ENCODE peak calls at places on chromosomes 16 and 17, in six cellular contexts. J is AG08396; X is foreskin keratinocyte; Q is effector CD4-positive, alpha-beta T cell; R is mucosa of gallbladder; D is stimulated activated CD4-positive, alpha-beta T cell treated with anti-CD3 and anti-CD28 coated beads, Interleukin-1b, Interleukin-23, amount 100 ng/mL, for 1 hour. Y is an unnamed sample.

GRCh38 chr16:54526916-54527315 is 240.3 kb upstream of the IRX3 start:
- DNase-seq in J (no peak), R (no peak), D (no peak), X (peak), Q (no peak), Y (no peak)

GRCh38 chr16:69924777-69925191 is 26.4 kb upstream of the CLEC18A start:
- DNase-seq in X (peak), Q (no peak), R (peak), J (peak), D (no peak), Y (no peak)

GRCh38 chr17:66750756-66751543 is 84.0 kb upstream of the CACNG5 start:
- DNase-seq in X (no peak), R (no peak), J (no peak), Q (no peak), D (no peak), Y (no peak)

GRCh38 chr17:47276868-47277267 is 23.2 kb downstream of the ITGB3 start:
- DNase-seq in D (no peak), X (peak), Q (no peak), J (peak), R (peak), Y (no peak)

GRCh38 chr16:29848420-29849297 is 14.4 kb downstream of the CDIPT start:
- DNase-seq in X (peak), Q (peak), J (peak), R (peak), D (peak), Y (peak)

GRCh38 chr17:10792156-10792555 is 11.7 kb downstream of the TMEM238L start:
- DNase-seq in X (peak), R (no peak), D (no peak), Q (no peak), J (no peak), Y (no peak)

GRCh38 chr17:8048236-8048635 is 9.4 kb downstream of the ALOX15B start:
- DNase-seq in R (no peak), X (no peak), D (no peak), J (no peak), Q (no peak), Y (no peak)

GRCh38 chr17:77356109-77356689 is 215.4 kb downstream of the SEC14L1 start:
- DNase-seq in D (no peak), J (peak), Q (no peak), X (peak), R (peak), Y (no peak)

GRCh38 chr17:17228521-17229279 is 8.3 kb downstream of the FLCN start:
- DNase-seq in Q (no peak), X (no peak), D (no peak), R (no peak), J (no peak), Y (no peak)

GRCh38 chr17:76385892-76386786 is 1.7 kb downstream of the SPHK1 start:
- DNase-seq in D (peak), Q (peak), X (peak), R (peak), J (peak), Y (peak)

GRCh38 chr17:29590261-29590978 is 972 bp upstream of the GIT1 start:
- DNase-seq in D (no peak), Q (no peak), X (peak), R (no peak), J (peak), Y (no peak)

GRCh38 chr17:48162946-48163506 is 55.5 kb downstream of the SNX11 start:
- DNase-seq in X (no peak), D (no peak), J (no peak), R (peak), Q (no peak), Y (no peak)

GRCh38 chr16:57591086-57591869 is 37.2 kb upstream of the ADGRG1 start:
- DNase-seq in D (no peak), Q (peak), X (peak), R (peak), J (peak), Y (peak)

GRCh38 chr17:31650756-31651520 is 208.1 kb downstream of the COPRS start:
- DNase-seq in J (no peak), X (no peak), D (no peak), Q (no peak), R (no peak), Y (no peak)

GRCh38 chr17:31327534-31328526 is 6.4 kb upstream of the EVI2A start:
- DNase-seq in D (no peak), X (peak), J (peak), Q (no peak), R (no peak), Y (no peak)

GRCh38 chr17:80836971-80837481 is 154.6 kb upstream of the CHMP6 start:
- DNase-seq in J (no peak), D (no peak), X (no peak), Q (no peak), R (no peak), Y (no peak)

GRCh38 chr17:39036009-39036408 is 68.8 kb upstream of the FBXO47 start:
- DNase-seq in Q (no peak), J (no peak), D (no peak), X (peak), R (no peak), Y (no peak)

GRCh38 chr17:71902931-71903506 is 217.8 kb upstream of the SOX9 start:
- DNase-seq in D (no peak), X (peak), R (no peak), Q (no peak), J (peak), Y (no peak)

GRCh38 chr17:63039899-63040602 is 74.0 kb downstream of the TANC2 start:
- DNase-seq in R (no peak), Q (no peak), D (no peak), J (peak), X (peak), Y (no peak)

GRCh38 chr16:4664538-4665418 is 28.6 kb upstream of the NUDT16L1 start:
- DNase-seq in R (peak), Q (peak), X (peak), J (no peak), D (peak), Y (peak)

GRCh38 chr17:74631468-74632195 is 8.1 kb upstream of the CD300E start:
- DNase-seq in D (no peak), J (no peak), Q (no peak), X (no peak), R (peak), Y (no peak)

GRCh38 chr16:87705780-87706277 is 60.0 kb downstream of the KLHDC4 start:
- DNase-seq in J (no peak), D (no peak), X (no peak), Q (no peak), R (no peak), Y (no peak)

GRCh38 chr17:40179923-40180659 is 2.8 kb downstream of the RAPGEFL1 start:
- DNase-seq in X (peak), R (no peak), D (no peak), Q (no peak), J (peak), Y (no peak)

GRCh38 chr16:85300451-85300968 is 188.2 kb upstream of the CIBAR2 start:
- DNase-seq in J (no peak), Q (no peak), X (no peak), D (no peak), R (no peak), Y (no peak)

GRCh38 chr17:33560165-33560564 is 267.1 kb upstream of the ASIC2 start:
- DNase-seq in R (no peak), D (no peak), J (no peak), X (no peak), Q (no peak), Y (no peak)